ENCODE peak calls at places on chromosomes 1 and 21, in six cellular contexts. Z, O, K, J, T and M are unnamed samples.
A peak's percentile ranks its signal among the peaks of the same experiment; 100 is the strongest.

GRCh38 chr1:36207339-36207738 is 16.9 kb upstream of the THRAP3 start:
- DNase-seq in K (peak; percentile 69), J (peak; percentile 62), O (no peak), Z (no peak), T (peak; percentile 71), M (peak; percentile 91)

GRCh38 chr1:204725821-204726448 is 40.4 kb upstream of the LRRN2 start:
- DNase-seq in J (no peak), T (no peak), K (no peak), Z (no peak), O (no peak), M (no peak)

GRCh38 chr1:242011879-242012674 is 13.2 kb upstream of the MAP1LC3C start:
- DNase-seq in O (no peak), J (no peak), Z (no peak), T (no peak), K (no peak), M (no peak)

GRCh38 chr1:99731384-99731783 is 35.1 kb downstream of the FRRS1 start:
- DNase-seq in T (no peak), K (no peak), J (no peak), O (no peak), Z (no peak), M (no peak)

GRCh38 chr1:78092686-78093085 is 46.9 kb downstream of the GIPC2 start:
- DNase-seq in Z (no peak), T (no peak), J (no peak), O (no peak), K (no peak), M (no peak)

GRCh38 chr1:87495870-87496269 is 167.2 kb downstream of the LMO4 start:
- DNase-seq in J (no peak), K (no peak), T (no peak), O (no peak), Z (no peak), M (peak; percentile 25)

GRCh38 chr1:164563821-164564251 is 4.9 kb downstream of the PBX1 start:
- DNase-seq in J (no peak), Z (no peak), K (no peak), T (no peak), O (no peak), M (no peak)

GRCh38 chr1:236370397-236370796 is 23.7 kb upstream of the EDARADD start:
- DNase-seq in T (no peak), O (no peak), Z (no peak), J (no peak), K (no peak), M (no peak)

GRCh38 chr1:192805832-192806323 is 3.0 kb upstream of the RGS2 start:
- DNase-seq in J (no peak), T (no peak), O (no peak), Z (no peak), K (no peak), M (no peak)

GRCh38 chr1:73803380-73803779 is 394.6 kb downstream of the LRRIQ3 start:
- DNase-seq in Z (no peak), J (no peak), T (no peak), O (no peak), K (no peak), M (no peak)

GRCh38 chr1:110421159-110421777 is 13.8 kb upstream of the LAMTOR5 start:
- DNase-seq in O (peak; percentile 52), Z (no peak), T (no peak), K (no peak), J (peak; percentile 24), M (peak; percentile 79)

GRCh38 chr1:162502928-162503327 is 5.3 kb downstream of the UHMK1 start:
- DNase-seq in K (no peak), T (no peak), J (no peak), Z (no peak), O (no peak), M (no peak)

GRCh38 chr1:13766906-13767564 is 67.0 kb downstream of the PRDM2 start:
- DNase-seq in K (no peak), J (no peak), Z (no peak), O (no peak), T (no peak), M (no peak)

GRCh38 chr1:176009951-176010350 is 197.1 kb downstream of the COP1 start:
- DNase-seq in O (no peak), K (no peak), J (no peak), Z (no peak), T (no peak), M (no peak)

GRCh38 chr1:183567584-183567983 is 22.7 kb downstream of the NCF2 start:
- DNase-seq in O (peak; percentile 80), K (no peak), J (no peak), T (peak; percentile 84), Z (no peak), M (peak; percentile 41)

GRCh38 chr1:235018161-235018560 is 110.5 kb downstream of the TOMM20 start:
- DNase-seq in O (peak; percentile 47), T (no peak), K (no peak), Z (peak; percentile 80), J (peak; percentile 32), M (no peak)

GRCh38 chr1:235017719-235018118 is 110.9 kb downstream of the TOMM20 start:
- DNase-seq in O (no peak), Z (no peak), J (no peak), K (no peak), T (no peak), M (no peak)

GRCh38 chr1:235021321-235021720 is 107.3 kb downstream of the TOMM20 start:
- DNase-seq in O (peak; percentile 30), Z (no peak), T (no peak), K (no peak), J (no peak), M (no peak)

GRCh38 chr1:235018720-235019444 is 109.8 kb downstream of the TOMM20 start:
- DNase-seq in Z (no peak), T (no peak), K (no peak), O (peak; percentile 58), J (no peak), M (peak; percentile 17)

GRCh38 chr1:235019456-235019855 is 109.2 kb downstream of the TOMM20 start:
- DNase-seq in O (no peak), K (no peak), Z (no peak), T (no peak), J (no peak), M (no peak)
- H3K4me1 ChIP-seq in O (peaks cover 7% of the 10 kb centered on the region), K (no peaks in the 10 kb centered on the region), Z (peaks cover 7% of the 10 kb centered on the region), T (no peaks in the 10 kb centered on the region), J (peaks cover 18% of the 10 kb centered on the region), M (no peaks in the 10 kb centered on the region)

GRCh38 chr1:167797005-167797404 is 75.2 kb downstream of the MPZL1 start:
- DNase-seq in J (peak; percentile 68), Z (peak; percentile 87), T (peak; percentile 89), K (peak; percentile 72), O (peak; percentile 69), M (peak; percentile 90)
- TF ChIP-seq CTCF in J (no peak), Z (peak; percentile 36), T (no peak), K (no peak), O (no peak), M (no peak)

GRCh38 chr1:51875836-51876235 is 2.7 kb downstream of the NRDC start:
- DNase-seq in O (no peak), J (no peak), K (no peak), T (no peak), Z (no peak), M (no peak)
- H3K4me1 ChIP-seq in O (peaks cover 30% of the 10 kb centered on the region), J (peaks cover 71% of the 10 kb centered on the region), K (peaks cover 2% of the 10 kb centered on the region), T (peaks cover 6% of the 10 kb centered on the region), Z (peaks cover 20% of the 10 kb centered on the region), M (no peaks in the 10 kb centered on the region)

DNA sequence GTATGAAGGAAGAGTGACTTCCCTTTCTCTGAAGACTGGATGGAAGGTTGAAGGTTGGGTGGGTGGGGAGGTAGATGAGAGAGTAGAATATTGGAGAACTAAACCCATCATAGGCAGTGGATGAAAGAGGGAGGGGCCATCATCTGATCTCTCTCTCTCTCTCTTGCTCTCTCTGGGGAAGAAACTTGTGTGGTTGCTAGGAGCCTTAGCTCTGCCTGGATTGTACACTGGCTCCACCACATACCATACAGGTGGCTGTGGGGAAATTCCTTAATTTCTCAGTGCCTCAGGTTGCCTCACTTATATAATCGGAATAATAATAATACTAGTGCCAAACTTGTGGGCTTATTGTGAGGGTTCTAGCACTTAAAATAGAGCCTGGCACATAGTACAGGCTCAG is 9.5 kb downstream of the XCL1 start:
- DNase-seq in O (no peak), T (no peak), K (no peak), Z (no peak), J (no peak), M (no peak)
- TF ChIP-seq CTCF in O (no peak), T (no peak), K (no peak), Z (no peak), J (no peak), M (no peak)

DNA sequence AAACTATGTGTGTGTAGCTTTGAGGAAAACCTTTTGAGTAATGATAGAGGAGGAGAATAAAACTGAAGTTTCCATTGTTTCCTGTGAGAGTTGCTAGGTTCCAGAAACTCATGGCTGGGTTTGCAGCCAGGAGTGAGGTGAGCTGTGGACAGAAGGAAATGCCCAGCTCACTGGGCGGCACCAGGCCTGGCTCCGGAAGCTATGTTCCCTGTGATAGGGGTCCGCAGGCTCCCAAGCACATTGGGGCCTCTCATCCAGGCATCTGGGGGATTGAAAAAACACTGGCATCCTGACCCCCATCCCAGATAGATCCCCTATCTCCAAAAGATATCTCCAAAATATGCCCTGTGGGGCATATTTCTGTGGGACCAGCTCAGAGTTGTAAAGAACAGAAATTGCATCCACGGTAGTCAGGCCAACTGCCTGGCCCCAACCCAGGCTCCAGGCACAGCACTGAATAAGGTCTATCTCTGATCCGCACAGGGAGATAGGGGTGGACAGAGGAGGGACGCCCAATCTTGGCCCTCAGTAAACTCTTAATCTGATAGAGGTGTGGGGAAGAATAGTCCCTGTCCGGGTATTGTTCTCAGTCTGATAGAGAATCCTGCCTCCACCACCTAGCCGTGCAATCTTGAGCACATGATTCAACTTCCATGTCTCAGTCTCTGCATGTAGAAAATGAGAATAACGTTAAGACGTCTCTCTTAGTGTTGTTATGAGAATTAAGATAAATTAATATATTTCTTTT is 1.9 kb upstream of the HSPG2 start:
- DNase-seq in J (no peak), Z (no peak), T (peak; percentile 78), O (no peak), K (no peak), M (no peak)
- H3K4me1 ChIP-seq in J (peaks cover 34% of the 10 kb centered on the region), Z (peaks cover 35% of the 10 kb centered on the region), T (peaks cover 21% of the 10 kb centered on the region), O (peaks cover 47% of the 10 kb centered on the region), K (peaks cover 6% of the 10 kb centered on the region), M (no peaks in the 10 kb centered on the region)

GRCh38 chr21:42991992-42992740 is 17.8 kb downstream of the PKNOX1 start:
- DNase-seq in K (peak; percentile 35), O (peak; percentile 72), Z (no peak), J (no peak), T (peak; percentile 91), M (peak; percentile 29)
- TF ChIP-seq CTCF in K (no peak), O (no peak), Z (no peak), J (no peak), T (no peak), M (no peak)

DNA sequence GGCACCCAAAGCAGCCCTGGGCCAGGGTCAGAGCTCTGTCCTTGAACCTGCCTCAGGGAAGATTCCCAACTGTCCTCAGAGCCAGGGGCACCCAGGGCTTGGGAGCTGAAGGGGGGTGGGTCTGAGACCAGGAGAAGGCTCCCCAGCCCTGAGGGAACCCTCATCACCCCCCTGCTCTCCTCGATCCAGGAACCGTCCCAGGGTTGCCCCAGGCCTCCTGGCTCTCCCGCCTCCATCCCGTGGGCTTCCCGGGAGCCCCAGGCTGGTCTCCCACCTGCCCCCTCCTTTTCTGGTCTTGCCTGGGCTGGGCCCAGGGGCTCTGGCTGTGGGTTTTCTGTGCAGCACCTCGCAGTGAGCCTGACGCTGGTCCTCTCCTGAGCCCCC is 6.7 kb upstream of the SAMD11 start:
- DNase-seq in K (no peak), O (no peak), Z (no peak), T (peak; percentile 59), J (no peak), M (no peak)
- H3K4me1 ChIP-seq in K (no peaks in the 10 kb centered on the region), O (peaks cover 38% of the 10 kb centered on the region), Z (peaks cover 4% of the 10 kb centered on the region), T (peaks cover 55% of the 10 kb centered on the region), J (peaks cover 12% of the 10 kb centered on the region), M (peaks cover 36% of the 10 kb centered on the region)